ENCODE peak calls at places on chromosomes 11 and 22, in four cellular contexts. M is neural progenitor cell, F is stomach, Q is cardiac muscle cell. K is an unnamed sample.
A peak's percentile ranks its signal among the peaks of the same experiment; 100 is the strongest.

GRCh38 chr22:35743466-35743865 is 25.8 kb downstream of the APOL5 start:
- DNase-seq in M (no peak), F (no peak), Q (peak; percentile 25), K (no peak)

GRCh38 chr11:70705930-70706329 is 307.6 kb downstream of the CTTN start:
- DNase-seq in M (no peak), F (no peak), Q (no peak), K (no peak)

GRCh38 chr22:39727541-39727940 is 157.0 kb downstream of the CACNA1I start:
- DNase-seq in M (no peak), F (no peak), Q (peak; percentile 33), K (no peak)

GRCh38 chr11:4098026-4098621 is 3.5 kb downstream of the RRM1 start:
- DNase-seq in M (no peak), F (no peak), Q (no peak), K (no peak)

GRCh38 chr11:16184588-16184987 is 171.8 kb downstream of the SOX6 start:
- DNase-seq in M (no peak), F (no peak), Q (peak; percentile 34), K (no peak)

GRCh38 chr22:19843857-19844422 is 10.7 kb downstream of the GNB1L start:
- DNase-seq in M (no peak), F (no peak), Q (no peak), K (no peak)

GRCh38 chr11:102564110-102564509 is 33.6 kb upstream of the MMP7 start:
- DNase-seq in M (no peak), F (no peak), Q (peak; percentile 36), K (no peak)

GRCh38 chr11:129248618-129249017 is 56.5 kb upstream of the ARHGAP32 start:
- DNase-seq in M (no peak), F (no peak), Q (peak; percentile 64), K (no peak)

GRCh38 chr11:125401746-125402145 is 94.3 kb downstream of the FEZ1 start:
- DNase-seq in M (peak; percentile 86), F (no peak), Q (peak; percentile 44), K (no peak)

GRCh38 chr11:65719887-65720236 is 736 bp downstream of the RNASEH2C start:
- DNase-seq in M (no peak), F (no peak), Q (peak; percentile 69), K (no peak)

GRCh38 chr11:108914981-108915380 is 250.1 kb downstream of the DDX10 start:
- DNase-seq in M (no peak), F (no peak), Q (peak; percentile 32), K (no peak)

GRCh38 chr11:8808226-8808585 is 102.8 kb upstream of the AKIP1 start:
- DNase-seq in M (no peak), F (no peak), Q (no peak), K (no peak)
- H3K4me1 ChIP-seq in M (peaks cover 44% of the 10 kb centered on the region), F (peaks cover 60% of the 10 kb centered on the region), Q (peaks cover 42% of the 10 kb centered on the region), K (no peaks in the 10 kb centered on the region)

GRCh38 chr11:2091112-2091746 is 48.0 kb downstream of the IGF2 start:
- DNase-seq in M (no peak), F (peak; percentile 9), Q (no peak), K (no peak)
- H3K4me1 ChIP-seq in M (no peaks in the 10 kb centered on the region), F (peaks cover 14% of the 10 kb centered on the region), Q (no peaks in the 10 kb centered on the region), K (peaks cover 15% of the 10 kb centered on the region)

GRCh38 chr11:63532150-63532549 is 4.5 kb upstream of the PLAAT4 start:
- DNase-seq in M (no peak), F (no peak), Q (no peak), K (no peak)
- H3K4me1 ChIP-seq in M (peaks cover 47% of the 10 kb centered on the region), F (peaks cover 31% of the 10 kb centered on the region), Q (no peaks in the 10 kb centered on the region), K (peaks cover 71% of the 10 kb centered on the region)

GRCh38 chr11:43923327-43924111 is 18.9 kb upstream of the C11orf96 start:
- DNase-seq in M (peak; percentile 57), F (no peak), Q (peak; percentile 57), K (no peak)
- H3K4me1 ChIP-seq in M (peaks cover 25% of the 10 kb centered on the region), F (peaks cover 49% of the 10 kb centered on the region), Q (peaks cover 12% of the 10 kb centered on the region), K (no peaks in the 10 kb centered on the region)

DNA sequence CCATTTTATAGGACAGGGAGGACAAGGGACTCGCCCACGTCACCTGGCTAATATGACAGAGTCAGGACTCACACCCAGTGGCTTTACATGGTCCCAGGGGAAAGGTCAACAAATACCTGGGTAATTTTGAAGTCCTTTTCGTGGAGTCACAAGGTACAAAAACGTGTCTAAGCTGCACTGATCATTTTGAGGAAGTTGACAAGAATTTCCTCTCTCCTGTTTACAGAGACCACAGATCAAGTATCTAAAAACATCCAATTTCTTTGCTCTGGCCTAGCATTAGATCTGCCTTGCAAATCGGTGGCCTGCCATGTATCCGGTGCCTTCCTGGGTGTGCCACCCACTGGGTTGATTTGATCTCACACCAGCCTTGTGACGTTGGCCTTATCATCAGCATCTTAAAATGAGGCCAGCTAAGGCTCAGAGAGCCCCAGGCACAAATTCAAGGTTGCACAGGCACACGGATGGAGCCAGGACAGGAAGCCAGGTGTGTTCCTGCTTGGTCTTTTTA is 17.6 kb downstream of the GDPD5 start:
- DNase-seq in M (no peak), F (no peak), Q (no peak), K (peak; percentile 82)
- H3K4me1 ChIP-seq in M (peaks cover 7% of the 10 kb centered on the region), F (no peaks in the 10 kb centered on the region), Q (peaks cover 15% of the 10 kb centered on the region), K (peaks cover 63% of the 10 kb centered on the region)

GRCh38 chr11:11976476-11977187 is 31.8 kb downstream of the DKK3 start:
- DNase-seq in M (no peak), F (peak; percentile 66), Q (no peak), K (no peak)

GRCh38 chr11:11977206-11977938 is 31.1 kb downstream of the DKK3 start:
- DNase-seq in M (no peak), F (peak; percentile 74), Q (peak; percentile 93), K (no peak)

GRCh38 chr11:11973866-11974265 is 34.6 kb downstream of the DKK3 start:
- DNase-seq in M (no peak), F (peak; percentile 8), Q (no peak), K (no peak)

GRCh38 chr11:11973361-11973800 is 35.0 kb downstream of the DKK3 start:
- DNase-seq in M (no peak), F (peak; percentile 74), Q (peak; percentile 75), K (no peak)

GRCh38 chr11:11975201-11976092 is 33.0 kb downstream of the DKK3 start:
- DNase-seq in M (no peak), F (peak; percentile 25), Q (no peak), K (no peak)
- H3K4me1 ChIP-seq in M (peaks cover 27% of the 10 kb centered on the region), F (peaks cover 54% of the 10 kb centered on the region), Q (peaks cover 69% of the 10 kb centered on the region), K (peaks cover 11% of the 10 kb centered on the region)